ENCODE peak calls at places on chromosomes 7 and 10, in six cellular contexts. L is pancreas, S is fibroblast of lung, Y is H9, P is stomach, M is K562. T is an unnamed sample. For H3K4me1, the result is how much of the 10 kb centered on the place peaks cover.

GRCh38 chr7:142345817-142346216 is 88.0 kb upstream of the PRSS58 start:
- DNase-seq in L (no peak), S (no peak), Y (no peak), P (no peak), M (no peak), T (no peak)

GRCh38 chr7:39908973-39909372 is 41.1 kb upstream of the CDK13 start:
- DNase-seq in L (no peak), S (no peak), Y (no peak), P (no peak), M (no peak), T (no peak)

GRCh38 chr7:94190599-94191061 is 186.5 kb upstream of the BET1 start:
- DNase-seq in L (no peak), S (peak), Y (no peak), P (no peak), M (no peak), T (peak)

GRCh38 chr7:358352-358751 is 68.4 kb downstream of the FOXL3 start:
- DNase-seq in L (no peak), S (no peak), Y (no peak), P (no peak), M (no peak), T (no peak)

GRCh38 chr10:126334272-126334671 is 54.0 kb downstream of the ADAM12 start:
- DNase-seq in L (no peak), S (no peak), Y (no peak), P (no peak), M (no peak), T (no peak)

GRCh38 chr7:6446977-6447588 is 671 bp downstream of the DAGLB start:
- DNase-seq in L (peak), S (peak), Y (peak), P (peak), M (no peak), T (peak)

GRCh38 chr10:45514283-45515270 is 140.6 kb downstream of the ALOX5 start:
- DNase-seq in L (no peak), S (peak), Y (no peak), P (no peak), M (no peak), T (peak)

GRCh38 chr7:98086231-98086855 is 20.3 kb upstream of the LMTK2 start:
- DNase-seq in L (no peak), S (no peak), Y (no peak), P (peak), M (no peak), T (peak)

GRCh38 chr7:47658886-47659635 is 77.2 kb upstream of the TNS3 start:
- DNase-seq in L (no peak), S (no peak), Y (no peak), P (no peak), M (no peak), T (no peak)

GRCh38 chr7:40726559-40726958 is 591.8 kb downstream of the SUGCT start:
- DNase-seq in L (no peak), S (no peak), Y (no peak), P (no peak), M (no peak), T (no peak)

GRCh38 chr10:116845823-116846222 is 3.5 kb upstream of the ENO4 start:
- DNase-seq in L (no peak), S (no peak), Y (no peak), P (no peak), M (no peak), T (no peak)

GRCh38 chr10:116849271-116850057 is at the start of gene ENO4:
- DNase-seq in L (peak), S (peak), Y (peak), P (peak), M (no peak), T (peak)

GRCh38 chr10:116850058-116850611 is 836 bp downstream of the ENO4 start:
- DNase-seq in L (no peak), S (no peak), Y (no peak), P (no peak), M (no peak), T (no peak)

GRCh38 chr10:116848032-116848911 is 1.0 kb upstream of the ENO4 start:
- DNase-seq in L (no peak), S (no peak), Y (no peak), P (no peak), M (no peak), T (no peak)

GRCh38 chr10:116848912-116849270 is 408 bp upstream of the ENO4 start:
- DNase-seq in L (peak), S (no peak), Y (no peak), P (no peak), M (no peak), T (no peak)
- H3K4me1 ChIP-seq in L (under half), S (under half), Y (under half), P (under half), M (under half), T (under half)

GRCh38 chr10:3067859-3068179 is 471 bp downstream of the PFKP start:
- DNase-seq in L (no peak), S (no peak), Y (no peak), P (no peak), M (no peak), T (no peak)

GRCh38 chr10:3068201-3068967 is 1.0 kb downstream of the PFKP start:
- DNase-seq in L (no peak), S (peak), Y (no peak), P (peak), M (peak), T (peak)

GRCh38 chr10:3067045-3067858 is at the start of gene PFKP:
- DNase-seq in L (no peak), S (no peak), Y (peak), P (no peak), M (peak), T (no peak)

GRCh38 chr10:3069876-3070275 is 2.5 kb downstream of the PFKP start:
- DNase-seq in L (no peak), S (no peak), Y (no peak), P (no peak), M (no peak), T (no peak)

DNA sequence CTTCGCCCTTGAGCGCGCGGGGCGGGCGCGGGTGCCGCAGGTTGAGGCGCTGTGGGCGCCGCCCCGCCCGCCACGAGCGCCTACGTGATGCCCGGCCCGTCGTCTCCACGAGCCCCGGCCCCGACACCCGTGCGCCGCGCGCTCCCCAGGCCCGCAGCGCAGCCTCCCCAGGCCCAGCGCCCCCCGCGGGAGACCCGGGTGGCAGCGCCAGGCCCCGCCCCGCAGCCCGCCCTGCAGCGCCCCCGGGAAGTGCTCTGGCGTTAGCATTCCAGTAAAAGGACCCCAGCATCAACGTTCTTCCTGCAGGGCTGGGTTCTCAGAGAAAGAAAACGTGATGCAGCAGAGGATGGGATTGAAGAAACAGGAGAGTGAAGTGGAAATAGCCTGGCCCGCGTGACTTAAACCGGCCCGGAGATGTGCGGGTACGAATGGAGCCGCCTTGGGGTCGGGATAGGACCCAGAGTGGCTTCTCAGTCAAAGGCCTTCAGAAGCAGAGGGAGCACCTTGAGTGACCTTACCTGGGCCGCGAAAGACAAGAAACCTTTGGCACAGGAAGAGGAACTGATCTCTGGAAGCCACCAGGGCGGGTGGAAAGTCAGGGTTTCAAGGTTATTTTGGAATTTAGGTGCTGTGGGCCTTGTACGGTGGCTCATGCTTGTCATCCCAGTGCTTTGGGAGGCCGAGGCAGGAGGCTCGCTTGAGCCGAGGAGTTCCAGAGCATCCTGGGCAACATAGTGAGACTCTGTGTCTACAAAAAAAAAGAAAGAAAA is 1.8 kb downstream of the PFKP start:
- DNase-seq in L (no peak), S (peak), Y (no peak), P (no peak), M (peak), T (no peak)
- TF ChIP-seq CTCF in L (no peak), S (no peak), Y (no peak), P (no peak), M (peak), T (peak)

GRCh38 chr10:4683838-4684237 is 142.2 kb upstream of the AKR1E2 start:
- DNase-seq in L (no peak), S (no peak), Y (no peak), P (no peak), M (no peak), T (peak)
- H3K27ac ChIP-seq in L (no peak), S (no peak), Y (no peak), P (no peak), M (no peak), T (peak)

DNA sequence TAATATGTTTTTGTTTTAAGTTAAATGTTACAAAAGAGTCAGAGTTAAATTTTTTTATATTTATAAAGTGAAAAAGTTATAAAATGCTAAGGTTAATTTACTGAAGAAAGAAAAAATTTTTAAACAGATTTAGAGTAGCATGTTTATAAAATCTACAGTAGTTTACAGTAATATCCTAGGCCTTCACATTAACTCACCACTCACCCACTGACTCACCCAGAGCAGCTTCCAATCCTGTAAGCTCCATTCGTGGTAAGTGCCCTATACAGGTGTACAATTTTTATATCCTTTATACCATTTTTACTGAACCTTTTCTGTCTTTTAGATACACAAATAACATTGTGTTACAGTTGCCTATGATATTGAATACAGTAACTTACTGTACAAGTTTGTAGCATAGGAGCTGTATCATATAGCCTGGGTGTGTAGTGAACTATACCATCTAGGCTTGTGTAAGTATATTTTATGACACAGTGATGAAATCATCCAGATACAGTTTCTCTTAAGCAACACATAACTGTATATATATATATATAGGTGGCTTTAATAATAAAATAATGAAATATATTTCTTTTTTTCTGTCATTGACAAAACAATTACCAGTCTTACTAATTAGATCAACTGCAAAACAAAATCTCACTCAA is 79.6 kb downstream of the PTEN start:
- DNase-seq in L (no peak), S (no peak), Y (no peak), P (no peak), M (no peak), T (no peak)
- H3K4me1 ChIP-seq in L (under half), S (under half), Y (under half), P (under half), M (under half), T (under half)

GRCh38 chr7:2660359-2661095 is 27.5 kb upstream of the AMZ1 start:
- DNase-seq in L (peak), S (no peak), Y (no peak), P (no peak), M (peak), T (no peak)
- TF ChIP-seq CTCF in L (no peak), S (peak), Y (peak), P (no peak), M (peak), T (peak)

DNA sequence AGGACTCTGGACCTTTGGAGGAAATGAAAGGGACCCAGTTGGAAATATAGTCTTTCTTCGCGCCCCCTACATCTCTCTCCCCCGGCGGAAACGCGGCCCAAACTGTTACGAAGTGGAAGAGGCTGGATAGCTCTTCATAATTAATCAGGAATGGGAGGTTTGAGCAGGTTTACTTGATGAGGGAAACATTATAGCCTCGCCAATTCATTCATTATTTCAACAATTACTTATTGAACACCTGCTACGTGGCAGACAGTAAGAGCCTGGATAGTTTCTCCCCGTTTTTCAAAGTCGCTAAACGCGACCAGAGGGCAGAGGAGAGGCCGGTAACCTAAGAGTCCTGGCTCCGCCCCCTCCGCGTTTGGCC is 210 bp upstream of the FBXL15 start:
- DNase-seq in L (no peak), S (no peak), Y (no peak), P (peak), M (no peak), T (no peak)
- H3K27ac ChIP-seq in L (peak), S (peak), Y (no peak), P (peak), M (peak), T (no peak)

GRCh38 chr10:97684866-97685394 is 2.1 kb downstream of the AVPI1 start:
- DNase-seq in L (no peak), S (peak), Y (no peak), P (no peak), M (no peak), T (no peak)
- H3K4me1 ChIP-seq in L (under half), S (under half), Y (under half), P (half or more), M (under half), T (under half)

DNA sequence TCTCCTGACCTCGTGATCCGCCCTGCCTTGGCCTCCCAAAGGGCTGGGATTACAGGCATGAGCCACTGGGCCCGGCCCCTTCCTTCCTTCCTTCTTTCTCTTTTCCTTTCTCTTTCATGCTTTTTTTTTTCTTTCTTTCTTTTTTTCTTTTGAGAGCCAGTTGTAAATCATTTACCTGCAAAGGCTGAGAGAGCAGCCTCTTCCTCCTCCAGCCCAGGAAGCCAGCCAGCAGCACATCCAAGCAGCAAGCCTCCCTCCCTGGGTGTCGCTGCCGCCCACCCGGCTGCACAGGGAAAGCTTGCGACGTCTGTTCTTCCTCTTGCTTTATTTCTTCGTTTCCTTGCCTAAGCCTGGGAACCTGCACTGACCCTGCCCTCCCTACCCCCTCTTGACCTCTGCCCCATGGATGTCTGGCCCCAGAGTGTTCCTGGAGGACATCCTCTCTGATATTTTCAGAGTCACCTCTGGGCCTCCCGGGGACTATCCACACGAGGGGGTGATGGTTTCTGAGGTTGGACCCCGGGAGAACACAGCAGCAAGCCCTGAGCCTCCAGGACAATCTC is 62.8 kb upstream of the MYL10 start:
- DNase-seq in L (no peak), S (no peak), Y (no peak), P (peak), M (no peak), T (no peak)
- TF ChIP-seq CTCF in L (no peak), S (no peak), Y (no peak), P (no peak), M (no peak), T (no peak)

GRCh38 chr7:137983308-137984008 is 18.4 kb downstream of the CREB3L2 start:
- DNase-seq in L (no peak), S (no peak), Y (no peak), P (no peak), M (no peak), T (no peak)
- H3K27ac ChIP-seq in L (no peak), S (peak), Y (no peak), P (peak), M (no peak), T (no peak)

T was measured in foreskin keratinocyte.